ENCODE peak calls at places on chromosomes 12 and 14, in ten cellular contexts. D, R, O, Y, C, V, W, T, Q and A are unnamed samples.

GRCh38 chr14:31059152-31059924 is 33.2 kb upstream of the STRN3 start:
- DNase-seq in D (no peak), R (peak), O (peak), Y (no peak), C (no peak), V (peak), W (no peak), T (no peak), Q (peak), A (peak)

GRCh38 chr12:124537525-124538193 is 29.8 kb downstream of the NCOR2 start:
- DNase-seq in D (no peak), R (no peak), O (no peak), Y (no peak), C (no peak), V (no peak), W (no peak), T (no peak), Q (no peak), A (no peak)

GRCh38 chr14:22339277-22339676 is 249.7 kb downstream of the DAD1 start:
- DNase-seq in D (peak), R (no peak), O (peak), Y (no peak), C (no peak), V (no peak), W (no peak), T (no peak), Q (peak), A (no peak)

GRCh38 chr12:47413806-47414205 is 292.0 kb downstream of the RPAP3 start:
- DNase-seq in D (no peak), R (peak), O (no peak), Y (no peak), C (no peak), V (peak), W (no peak), T (no peak), Q (no peak), A (peak)

GRCh38 chr12:3600039-3600720 is 109.2 kb downstream of the PRMT8 start:
- DNase-seq in D (no peak), R (no peak), O (peak), Y (no peak), C (no peak), V (no peak), W (no peak), T (no peak), Q (no peak), A (no peak)

GRCh38 chr12:124747426-124748161 is 116.1 kb downstream of the SCARB1 start:
- DNase-seq in D (peak), R (peak), O (no peak), Y (peak), C (no peak), V (peak), W (no peak), T (no peak), Q (no peak), A (peak)

GRCh38 chr12:91413591-91413990 is 231.0 kb upstream of the DCN start:
- DNase-seq in D (peak), R (peak), O (no peak), Y (no peak), C (no peak), V (peak), W (no peak), T (no peak), Q (no peak), A (peak)

GRCh38 chr14:21023174-21023573 is 1.7 kb downstream of the NDRG2 start:
- DNase-seq in D (no peak), R (no peak), O (no peak), Y (no peak), C (no peak), V (no peak), W (no peak), T (no peak), Q (no peak), A (no peak)

GRCh38 chr12:6059221-6059620 is 65.2 kb downstream of the VWF start:
- DNase-seq in D (no peak), R (no peak), O (no peak), Y (no peak), C (no peak), V (no peak), W (no peak), T (no peak), Q (no peak), A (no peak)

GRCh38 chr12:65015850-65016249 is 105.3 kb downstream of the WIF1 start:
- DNase-seq in D (no peak), R (no peak), O (no peak), Y (no peak), C (no peak), V (no peak), W (no peak), T (no peak), Q (no peak), A (no peak)

GRCh38 chr12:115953031-115953430 is 324.5 kb downstream of the MED13L start:
- DNase-seq in D (no peak), R (no peak), O (no peak), Y (no peak), C (no peak), V (no peak), W (no peak), T (no peak), Q (no peak), A (no peak)

GRCh38 chr14:83529531-83529930 is 1995.9 kb upstream of the SEL1L start:
- DNase-seq in D (no peak), R (no peak), O (no peak), Y (no peak), C (no peak), V (no peak), W (no peak), T (no peak), Q (no peak), A (no peak)

GRCh38 chr12:90896164-90896563 is 58.8 kb downstream of the CCER1 start:
- DNase-seq in D (peak), R (peak), O (no peak), Y (peak), C (no peak), V (peak), W (no peak), T (no peak), Q (no peak), A (peak)

GRCh38 chr12:6960291-6961277 is 9.4 kb downstream of the PTPN6 start:
- DNase-seq in D (no peak), R (no peak), O (peak), Y (no peak), C (no peak), V (no peak), W (no peak), T (no peak), Q (peak), A (no peak)

GRCh38 chr12:92393504-92393903 is 247.9 kb upstream of the BTG1 start:
- DNase-seq in D (no peak), R (no peak), O (peak), Y (no peak), C (peak), V (no peak), W (no peak), T (no peak), Q (no peak), A (no peak)

GRCh38 chr14:86673523-86673969 is 1143.6 kb downstream of the FLRT2 start:
- DNase-seq in D (no peak), R (no peak), O (no peak), Y (no peak), C (no peak), V (peak), W (no peak), T (no peak), Q (no peak), A (no peak)

GRCh38 chr12:39532448-39532847 is 87.2 kb downstream of the ABCD2 start:
- DNase-seq in D (no peak), R (no peak), O (no peak), Y (no peak), C (no peak), V (no peak), W (no peak), T (no peak), Q (no peak), A (no peak)

GRCh38 chr12:119669744-119670472 is 2.0 kb downstream of the PRKAB1 start:
- DNase-seq in D (no peak), R (no peak), O (no peak), Y (no peak), C (no peak), V (peak), W (no peak), T (no peak), Q (no peak), A (peak)

GRCh38 chr12:28568083-28568482 is 377.8 kb downstream of the CCDC91 start:
- DNase-seq in D (peak), R (peak), O (no peak), Y (peak), C (no peak), V (peak), W (no peak), T (no peak), Q (no peak), A (peak)

GRCh38 chr12:112843272-112843671 is 51.7 kb downstream of the RPH3A start:
- DNase-seq in D (no peak), R (no peak), O (no peak), Y (no peak), C (no peak), V (peak), W (no peak), T (no peak), Q (no peak), A (no peak)

GRCh38 chr14:88310021-88310420 is 13.0 kb downstream of the KCNK10 start:
- DNase-seq in D (no peak), R (no peak), O (no peak), Y (no peak), C (no peak), V (no peak), W (no peak), T (no peak), Q (no peak), A (no peak)